ENCODE peak calls at places on chromosomes 5 and 9, in four cellular contexts. A is IMR-90, M is gastrocnemius medialis, H is endodermal cell. I is an unnamed sample. For H3K4me1, the result is how much of the 10 kb centered on the place peaks cover.

GRCh38 chr9:4832786-4833579 is 40.2 kb downstream of the RCL1 start:
- DNase-seq in A (peak), M (no peak), H (no peak), I (no peak)

GRCh38 chr5:121031487-121031886 is 567.4 kb downstream of the PRR16 start:
- DNase-seq in A (no peak), M (no peak), H (no peak), I (no peak)

GRCh38 chr5:10111575-10111974 is 138.1 kb downstream of the ATPSCKMT start:
- DNase-seq in A (peak), M (no peak), H (peak), I (no peak)

GRCh38 chr9:136093995-136094881 is 851 bp downstream of the NACC2 start:
- DNase-seq in A (peak), M (peak), H (peak), I (peak)

GRCh38 chr5:81755320-81755719 is 4.4 kb upstream of the SSBP2 start:
- DNase-seq in A (peak), M (peak), H (peak), I (peak)

GRCh38 chr5:130400091-130400490 is 495.8 kb downstream of the CHSY3 start:
- DNase-seq in A (no peak), M (no peak), H (no peak), I (no peak)

GRCh38 chr5:89421035-89421434 is 538.1 kb upstream of the MEF2C start:
- DNase-seq in A (no peak), M (no peak), H (no peak), I (no peak)

GRCh38 chr5:173535976-173536639 is 80.3 kb downstream of the BOD1 start:
- DNase-seq in A (peak), M (no peak), H (no peak), I (no peak)

GRCh38 chr9:99605016-99605743 is 216.5 kb upstream of the NR4A3 start:
- DNase-seq in A (no peak), M (no peak), H (peak), I (no peak)

GRCh38 chr5:95823738-95824609 is 1.4 kb upstream of the GLRX start:
- DNase-seq in A (peak), M (peak), H (peak), I (peak)

DNA sequence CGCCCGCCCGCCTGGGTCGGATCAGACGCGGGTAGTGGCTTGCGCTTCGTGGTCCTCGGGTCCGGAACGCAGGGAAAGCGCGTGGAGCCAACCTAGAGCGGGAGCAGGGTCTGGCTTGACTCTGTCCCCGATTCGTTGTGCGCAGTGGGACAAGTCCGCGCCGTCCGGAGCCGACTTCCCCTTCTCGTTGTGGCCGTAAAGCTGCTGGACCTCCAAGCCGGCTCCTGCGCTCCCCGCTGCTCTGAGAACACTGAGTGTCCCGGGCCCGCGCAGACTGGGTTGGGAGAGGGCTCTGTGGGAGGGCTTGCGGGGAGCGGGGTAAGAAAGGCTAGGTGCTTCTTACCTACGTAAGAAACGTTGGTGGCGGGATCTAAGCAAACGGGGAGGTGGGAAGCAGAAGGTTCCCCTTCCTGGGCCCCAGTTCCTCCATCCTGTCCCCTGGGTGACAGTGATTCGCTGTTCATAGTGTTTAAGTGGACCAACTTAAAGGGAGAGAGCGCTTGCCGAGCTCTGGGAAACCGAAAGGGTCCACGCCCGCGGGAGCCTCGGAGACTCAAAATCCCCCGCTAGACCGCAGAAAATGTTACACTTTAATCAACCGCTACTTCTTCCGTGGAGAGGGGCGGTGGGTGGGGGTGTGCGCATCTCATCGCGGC is 4.3 kb upstream of the FOXE1 start:
- DNase-seq in A (peak), M (no peak), H (peak), I (no peak)
- H3K4me3 ChIP-seq in A (peak), M (no peak), H (peak), I (no peak)

DNA sequence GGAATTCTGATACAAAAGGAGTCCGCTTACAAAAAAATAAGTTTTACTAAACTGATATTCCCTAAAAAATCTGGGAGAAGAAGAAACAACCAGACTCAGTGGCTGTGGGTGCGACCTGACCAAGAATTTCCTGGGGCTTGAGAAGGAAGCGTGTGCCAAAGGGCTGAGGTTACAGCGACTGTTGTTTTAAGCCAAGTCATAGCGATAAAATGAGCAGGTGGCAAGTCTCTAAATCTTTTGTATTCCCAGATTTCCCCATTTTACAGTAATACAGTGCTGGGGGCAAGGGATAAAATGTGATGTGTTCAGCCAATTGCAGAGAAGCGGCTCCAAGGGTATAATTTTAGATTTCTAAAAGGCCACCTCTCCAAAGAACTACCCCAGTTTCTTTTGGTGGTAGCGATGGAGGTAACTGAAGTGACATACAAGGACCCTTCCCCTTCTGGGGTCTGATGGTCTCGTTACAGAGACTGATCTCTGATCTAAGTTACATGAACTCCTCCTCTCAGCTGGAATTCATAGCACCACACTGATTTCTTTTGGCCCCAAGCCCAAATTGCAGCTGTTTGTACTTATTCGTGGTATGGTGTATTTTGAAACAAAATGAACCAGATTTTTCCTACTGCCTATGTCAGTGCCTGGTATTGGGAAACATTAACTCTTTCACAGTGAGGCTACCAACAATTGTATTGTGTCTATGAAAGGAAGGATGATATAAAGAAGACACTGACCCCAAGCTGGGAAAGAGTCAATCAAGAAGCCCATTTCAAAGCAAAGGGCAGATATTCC is 41.6 kb downstream of the LPAR1 start:
- DNase-seq in A (peak), M (peak), H (no peak), I (peak)
- H3K27ac ChIP-seq in A (peak), M (peak), H (no peak), I (peak)

DNA sequence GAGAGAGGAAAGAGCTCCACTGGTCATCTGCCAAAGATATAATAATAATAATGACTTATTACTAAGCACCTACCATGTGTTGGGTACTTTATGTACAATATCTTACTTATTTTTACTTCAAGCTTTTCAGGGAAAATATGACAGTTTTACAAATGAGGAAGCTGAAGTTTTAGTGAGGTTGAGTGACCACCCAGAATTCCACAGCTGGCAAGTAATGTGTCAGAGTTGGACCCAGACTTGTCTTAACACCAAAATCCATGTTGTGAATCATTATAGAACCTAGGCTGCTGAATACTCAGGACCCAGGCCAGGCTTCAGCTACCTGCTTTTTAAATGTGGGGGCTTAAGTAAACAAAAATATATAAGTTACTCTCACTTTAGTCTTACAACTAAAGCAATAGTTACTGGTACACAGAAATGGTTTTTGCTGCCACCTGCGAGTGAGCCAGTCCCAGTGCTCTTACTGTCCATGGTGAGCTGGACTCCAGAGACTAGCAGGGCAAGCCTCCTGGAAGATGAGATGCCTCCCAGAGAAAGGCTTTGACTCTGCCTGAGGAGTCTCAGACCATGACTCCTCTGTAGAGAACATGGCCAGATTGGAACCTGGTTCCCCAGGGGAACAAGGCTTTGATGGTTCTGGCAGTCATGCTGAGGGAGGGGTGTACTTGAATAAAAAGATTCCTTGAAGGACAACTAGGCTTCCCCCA is 29.9 kb downstream of the RUSC2 start:
- DNase-seq in A (no peak), M (no peak), H (no peak), I (no peak)
- H3K4me1 ChIP-seq in A (under half), M (half or more), H (under half), I (under half)

DNA sequence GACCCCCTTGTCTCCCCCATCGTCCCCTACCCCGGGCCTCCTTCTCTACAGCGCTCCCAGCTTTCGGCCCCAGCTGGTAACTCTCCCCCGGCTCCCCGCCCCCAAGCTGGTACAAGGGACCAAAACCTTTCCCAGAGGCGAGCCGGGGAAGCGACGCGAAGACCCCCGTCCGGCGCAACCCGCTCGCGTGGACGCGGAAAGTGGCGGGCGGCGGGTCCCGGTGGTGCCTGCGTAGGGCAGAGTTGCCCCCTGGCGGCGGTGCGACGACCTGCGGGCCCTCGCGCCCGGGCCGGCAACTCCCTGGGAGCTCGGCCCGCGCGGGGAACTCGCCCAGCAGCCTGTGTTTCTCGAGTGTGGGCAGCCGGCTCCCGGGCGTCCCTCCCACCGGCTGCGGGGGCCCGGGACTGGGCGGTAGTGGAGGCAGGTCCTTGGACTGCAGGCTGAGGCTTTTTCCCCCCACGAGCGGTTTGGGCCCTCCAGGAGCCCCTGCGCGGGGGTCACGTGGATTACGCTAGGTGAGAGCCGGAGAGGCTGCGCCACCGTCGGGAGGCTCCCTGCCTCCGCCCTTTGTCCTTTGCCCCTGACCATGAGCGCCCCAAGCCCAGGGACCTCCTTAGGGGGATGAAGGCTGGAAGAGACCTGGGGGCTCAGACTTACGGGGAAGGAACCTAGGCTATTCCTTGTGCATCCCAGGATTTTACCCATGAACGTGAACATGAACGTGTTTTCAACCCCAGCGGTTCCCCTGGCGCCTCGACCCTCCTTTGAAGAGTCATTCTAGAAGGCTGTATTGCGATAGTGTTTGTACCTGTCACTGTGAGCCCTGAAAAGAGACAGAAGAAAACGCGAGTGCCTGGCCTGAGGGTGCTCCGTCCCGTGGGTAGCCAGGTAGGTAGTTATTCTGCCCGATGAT is 2.9 kb upstream of the FOXD1 start:
- DNase-seq in A (peak), M (peak), H (peak), I (no peak)
- H3K4me3 ChIP-seq in A (peak), M (no peak), H (peak), I (peak)

GRCh38 chr9:16196206-16196605 is 643.4 kb downstream of the CCDC171 start:
- DNase-seq in A (peak), M (no peak), H (no peak), I (no peak)

GRCh38 chr9:16192403-16193017 is 639.7 kb downstream of the CCDC171 start:
- DNase-seq in A (peak), M (no peak), H (no peak), I (no peak)

GRCh38 chr9:16202221-16202620 is 649.4 kb downstream of the CCDC171 start:
- DNase-seq in A (peak), M (no peak), H (no peak), I (no peak)

GRCh38 chr9:16202913-16203734 is 650.3 kb downstream of the CCDC171 start:
- DNase-seq in A (peak), M (no peak), H (peak), I (no peak)

GRCh38 chr9:16197578-16198370 is 644.9 kb downstream of the CCDC171 start:
- DNase-seq in A (peak), M (no peak), H (peak), I (no peak)
- H3K27ac ChIP-seq in A (peak), M (peak), H (no peak), I (no peak)

GRCh38 chr5:124865603-124866354 is 119.3 kb upstream of the ZNF608 start:
- DNase-seq in A (peak), M (no peak), H (no peak), I (no peak)
- H3K4me1 ChIP-seq in A (under half), M (under half), H (under half), I (under half)

GRCh38 chr9:91207889-91208651 is 153.6 kb downstream of the AUH start:
- DNase-seq in A (peak), M (no peak), H (no peak), I (no peak)
- H3K4me3 ChIP-seq in A (no peak), M (no peak), H (no peak), I (peak)

DNA sequence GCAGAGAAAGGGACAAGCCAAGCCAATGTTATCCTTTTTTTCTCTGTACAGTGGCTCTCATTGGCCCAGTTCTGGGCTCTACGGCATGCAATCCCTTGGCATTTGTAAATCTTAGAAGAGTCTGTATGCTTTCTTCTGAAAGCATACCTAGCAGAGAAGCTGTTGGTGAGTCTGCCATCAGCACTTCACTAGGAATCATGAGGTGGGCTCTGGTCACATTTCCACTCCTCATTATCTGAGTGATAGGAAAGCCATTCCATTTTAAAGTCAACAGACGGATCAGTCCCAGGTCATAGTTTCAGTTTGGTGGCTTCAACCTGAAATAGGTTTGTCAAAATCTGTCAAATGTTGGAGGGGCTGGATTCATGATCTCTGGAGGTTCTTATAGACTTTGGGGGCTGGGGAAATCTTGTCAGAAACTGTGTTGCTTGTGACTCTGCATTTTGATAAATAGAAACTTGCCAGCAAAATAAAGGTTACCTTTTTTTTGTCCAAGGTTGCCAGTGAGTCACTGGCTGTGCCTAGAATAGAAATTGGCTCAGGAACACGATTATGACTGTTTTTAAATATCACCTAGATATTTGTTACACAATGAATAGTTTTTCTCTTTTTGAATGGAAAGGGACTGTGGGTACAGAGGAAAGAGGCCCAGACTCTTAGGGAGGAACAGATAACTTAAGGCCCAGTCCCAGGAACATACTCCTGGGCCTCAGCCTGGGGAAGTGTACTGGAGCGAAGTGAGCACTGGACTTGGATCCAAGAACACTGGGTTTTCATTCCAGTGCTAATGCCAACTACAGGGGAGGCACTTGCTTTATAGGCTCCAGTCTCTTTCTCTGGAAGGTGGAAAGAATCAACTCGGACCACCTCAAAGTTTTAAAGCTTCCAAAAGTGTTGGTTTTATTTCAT is 183.1 kb downstream of the NMUR2 start:
- DNase-seq in A (no peak), M (no peak), H (no peak), I (no peak)
- H3K27ac ChIP-seq in A (no peak), M (peak), H (no peak), I (peak)